ENCODE peak calls at places on chromosomes 2 and 18, in nine cellular contexts. Z is neural progenitor cell, S is PC-9, X is bronchial epithelial cell, W is dorsolateral prefrontal cortex, R is AG04450, H is kidney epithelial cell, L is pancreas, M is body of pancreas. I is an unnamed sample. For H3K27me3, the result is how much of the 10 kb centered on the place peaks cover.

GRCh38 chr18:1311376-1311775 is 406.7 kb downstream of the ADCYAP1 start:
- DNase-seq in Z (no peak), S (no peak), X (no peak), W (no peak), R (no peak), H (no peak), L (no peak), M (no peak), I (no peak)

GRCh38 chr2:36409971-36410370 is 54.4 kb downstream of the CRIM1 start:
- DNase-seq in Z (no peak), S (no peak), X (peak), W (no peak), R (no peak), H (no peak), L (no peak), M (no peak), I (no peak)

GRCh38 chr18:64171576-64171975 is 22.7 kb upstream of the LINC00305 start:
- DNase-seq in Z (no peak), S (no peak), X (no peak), W (no peak), R (no peak), H (no peak), L (no peak), M (no peak), I (no peak)

GRCh38 chr2:37324536-37324785 is 172 bp downstream of the PRKD3 start:
- DNase-seq in Z (peak), S (no peak), X (peak), W (peak), R (no peak), H (no peak), L (peak), M (peak), I (no peak)

GRCh38 chr2:120315367-120316033 is 30.4 kb upstream of the INHBB start:
- DNase-seq in Z (no peak), S (no peak), X (no peak), W (no peak), R (no peak), H (no peak), L (no peak), M (no peak), I (no peak)

GRCh38 chr18:22728016-22728415 is 205.1 kb upstream of the RBBP8 start:
- DNase-seq in Z (no peak), S (no peak), X (no peak), W (no peak), R (no peak), H (no peak), L (no peak), M (no peak), I (no peak)

GRCh38 chr2:20942538-20943223 is 101.2 kb downstream of the APOB start:
- DNase-seq in Z (no peak), S (no peak), X (no peak), W (no peak), R (no peak), H (no peak), L (no peak), M (no peak), I (no peak)

GRCh38 chr2:119523959-119524694 is at the start of gene SCTR:
- DNase-seq in Z (peak), S (no peak), X (no peak), W (no peak), R (no peak), H (no peak), L (peak), M (peak), I (no peak)

GRCh38 chr2:43127208-43127940 is 99.0 kb downstream of the ZFP36L2 start:
- DNase-seq in Z (peak), S (peak), X (no peak), W (no peak), R (no peak), H (no peak), L (no peak), M (peak), I (peak)

GRCh38 chr2:241864168-241864896 is 5.2 kb upstream of the RTP5 start:
- DNase-seq in Z (no peak), S (no peak), X (no peak), W (no peak), R (no peak), H (no peak), L (no peak), M (no peak), I (no peak)

GRCh38 chr2:127130421-127130820 is 23.5 kb upstream of the BIN1 start:
- DNase-seq in Z (no peak), S (no peak), X (no peak), W (no peak), R (no peak), H (no peak), L (no peak), M (no peak), I (no peak)
- TF ChIP-seq CTCF in Z (no peak), S (no peak), X (no peak), W (no peak), R (no peak), H (no peak), L (no peak), M (no peak), I (no peak)

DNA sequence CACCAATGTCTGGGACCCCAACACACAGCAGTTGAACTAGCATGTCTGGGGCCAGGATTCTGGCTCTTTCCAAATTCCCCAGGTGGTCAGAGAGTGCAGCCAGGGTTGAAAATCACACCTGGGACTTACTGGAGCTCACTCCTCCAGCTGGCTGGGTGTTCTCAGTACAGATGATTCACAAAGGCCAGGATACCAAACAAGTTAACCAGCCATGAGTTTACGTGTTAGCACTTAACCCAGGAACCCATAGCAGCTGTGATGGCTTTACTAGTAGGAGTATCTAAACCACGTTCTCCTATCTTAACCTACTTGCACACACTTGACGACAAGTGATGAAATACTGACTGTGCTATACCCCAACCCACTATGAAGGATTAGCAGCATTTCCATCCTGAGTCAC is 222.8 kb downstream of the FBXO15 start:
- DNase-seq in Z (no peak), S (no peak), X (peak), W (no peak), R (peak), H (no peak), L (no peak), M (no peak), I (no peak)
- H3K27me3 ChIP-seq in Z (under half), S (under half), X (under half), W (under half), R (under half), H (under half), L (under half), M (under half), I (under half)

GRCh38 chr2:66574701-66575624 is 140.0 kb downstream of the MEIS1 start:
- DNase-seq in Z (peak), S (peak), X (peak), W (peak), R (peak), H (peak), L (peak), M (peak), I (no peak)
- TF ChIP-seq CTCF in Z (peak), S (peak), X (peak), W (peak), R (peak), H (peak), L (no peak), M (peak), I (no peak)

DNA sequence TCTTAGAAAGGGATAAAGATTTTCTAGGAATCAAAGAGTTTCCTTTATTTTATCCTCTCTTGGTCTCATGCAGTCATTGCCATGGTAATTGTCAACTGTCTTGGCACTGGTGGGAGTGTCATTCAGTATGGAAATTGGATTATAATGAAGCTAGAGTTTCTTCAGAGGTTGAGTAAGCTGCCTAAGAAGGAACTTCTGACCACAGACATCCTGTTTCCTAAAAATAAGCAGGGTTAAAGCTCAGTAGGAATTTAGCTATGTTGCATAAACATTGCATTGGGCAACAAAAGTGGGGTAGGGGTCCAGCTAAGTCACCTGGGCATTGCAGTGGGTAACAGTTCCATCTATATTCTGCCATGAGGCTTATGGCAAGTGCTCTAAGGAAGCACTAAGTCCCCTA is 114.1 kb downstream of the LYPD6B start:
- DNase-seq in Z (no peak), S (no peak), X (no peak), W (no peak), R (no peak), H (no peak), L (no peak), M (no peak), I (no peak)
- H3K27me3 ChIP-seq in Z (under half), S (under half), X (under half), W (under half), R (under half), H (under half), L (under half), M (under half), I (under half)

DNA sequence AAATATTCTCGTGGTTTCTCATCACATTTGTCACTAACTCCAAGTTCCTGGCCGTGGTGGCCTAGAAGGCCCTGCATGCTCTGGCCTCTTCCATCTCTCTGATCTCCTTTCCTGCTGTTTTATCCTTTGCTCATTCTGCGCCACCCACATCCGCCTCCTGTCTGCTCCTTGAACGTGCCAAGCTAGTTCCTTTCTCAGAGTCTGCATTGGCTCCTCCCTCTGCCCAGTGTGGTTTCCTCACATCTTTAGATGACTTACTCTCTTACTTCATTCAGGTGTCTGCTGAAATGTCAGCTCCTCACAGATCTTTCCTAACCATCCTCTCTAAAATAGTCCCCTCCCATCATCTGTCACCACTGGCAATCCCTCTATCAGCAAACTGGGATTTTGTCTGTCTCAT is 158.6 kb upstream of the RBMS1 start:
- DNase-seq in Z (no peak), S (no peak), X (peak), W (peak), R (no peak), H (no peak), L (no peak), M (no peak), I (peak)
- TF ChIP-seq CTCF in Z (no peak), S (no peak), X (no peak), W (no peak), R (no peak), H (no peak), L (no peak), M (no peak), I (no peak)

GRCh38 chr2:191341436-191341835 is 96.2 kb downstream of the MYO1B start:
- DNase-seq in Z (no peak), S (no peak), X (peak), W (no peak), R (no peak), H (no peak), L (no peak), M (no peak), I (no peak)

GRCh38 chr2:191333911-191334357 is 88.7 kb downstream of the MYO1B start:
- DNase-seq in Z (no peak), S (no peak), X (peak), W (no peak), R (peak), H (no peak), L (no peak), M (no peak), I (no peak)

GRCh38 chr2:191335875-191336464 is 90.8 kb downstream of the MYO1B start:
- DNase-seq in Z (no peak), S (no peak), X (no peak), W (no peak), R (no peak), H (no peak), L (no peak), M (no peak), I (no peak)
- H3K27me3 ChIP-seq in Z (under half), S (under half), X (under half), W (under half), R (under half), H (under half), L (under half), M (under half), I (under half)

GRCh38 chr2:231988179-231988866 is 26.8 kb downstream of the DIS3L2 start:
- DNase-seq in Z (no peak), S (no peak), X (no peak), W (no peak), R (no peak), H (no peak), L (no peak), M (no peak), I (no peak)

GRCh38 chr2:231996797-231997555 is 35.5 kb downstream of the DIS3L2 start:
- DNase-seq in Z (no peak), S (no peak), X (no peak), W (no peak), R (no peak), H (no peak), L (no peak), M (no peak), I (no peak)

GRCh38 chr2:231998046-231998445 is 36.5 kb downstream of the DIS3L2 start:
- DNase-seq in Z (no peak), S (no peak), X (no peak), W (no peak), R (no peak), H (no peak), L (no peak), M (no peak), I (no peak)

GRCh38 chr2:231991664-231992063 is 30.2 kb downstream of the DIS3L2 start:
- DNase-seq in Z (no peak), S (no peak), X (peak), W (no peak), R (no peak), H (no peak), L (no peak), M (no peak), I (no peak)

GRCh38 chr2:231992888-231993287 is 31.4 kb downstream of the DIS3L2 start:
- DNase-seq in Z (no peak), S (no peak), X (no peak), W (no peak), R (no peak), H (no peak), L (no peak), M (no peak), I (no peak)
- TF ChIP-seq CTCF in Z (no peak), S (no peak), X (no peak), W (no peak), R (no peak), H (no peak), L (no peak), M (no peak), I (no peak)

GRCh38 chr18:78980279-78980771 is 707 bp downstream of the SALL3 start:
- DNase-seq in Z (no peak), S (no peak), X (no peak), W (no peak), R (no peak), H (no peak), L (no peak), M (no peak), I (no peak)
- H3K27me3 ChIP-seq in Z (half or more), S (under half), X (under half), W (half or more), R (half or more), H (half or more), L (under half), M (under half), I (half or more)